ENCODE peak calls at places on chromosome 10, in six cellular contexts. One of them, this sample, is unnamed.

GRCh38 chr10:43980313-43980712 is 331.6 kb upstream of the ZNF32 start:
- DNase-seq in activated CD8-positive, alpha-beta memory T cell treated with anti-CD3 and anti-CD28 coated beads for 48 hours: no peak
- DNase-seq in Caco-2: no peak
- DNase-seq in AG08396: no peak
- DNase-seq in neural crest cell: no peak
- DNase-seq in renal cortical epithelial cell: no peak
- DNase-seq in this sample: no peak

GRCh38 chr10:111836586-111836985 is 347.0 kb downstream of the GPAM start:
- DNase-seq in Caco-2: no peak
- DNase-seq in activated CD8-positive, alpha-beta memory T cell treated with anti-CD3 and anti-CD28 coated beads for 48 hours: no peak
- DNase-seq in neural crest cell: no peak
- DNase-seq in renal cortical epithelial cell: peak; percentile 26
- DNase-seq in AG08396: no peak
- DNase-seq in this sample: no peak

GRCh38 chr10:86355571-86356038 is 11.0 kb downstream of the GRID1 start:
- DNase-seq in neural crest cell: no peak
- DNase-seq in AG08396: no peak
- DNase-seq in renal cortical epithelial cell: no peak
- DNase-seq in Caco-2: no peak
- DNase-seq in activated CD8-positive, alpha-beta memory T cell treated with anti-CD3 and anti-CD28 coated beads for 48 hours: no peak
- DNase-seq in this sample: no peak

GRCh38 chr10:95475827-95476481 is 85.2 kb downstream of the SORBS1 start:
- DNase-seq in AG08396: no peak
- DNase-seq in renal cortical epithelial cell: no peak
- DNase-seq in neural crest cell: no peak
- DNase-seq in activated CD8-positive, alpha-beta memory T cell treated with anti-CD3 and anti-CD28 coated beads for 48 hours: no peak
- DNase-seq in Caco-2: peak; percentile 87
- DNase-seq in this sample: no peak

GRCh38 chr10:72846225-72846624 is 47.3 kb upstream of the OIT3 start:
- DNase-seq in neural crest cell: no peak
- DNase-seq in Caco-2: no peak
- DNase-seq in AG08396: peak; percentile 12
- DNase-seq in renal cortical epithelial cell: peak; percentile 96
- DNase-seq in activated CD8-positive, alpha-beta memory T cell treated with anti-CD3 and anti-CD28 coated beads for 48 hours: no peak
- DNase-seq in this sample: peak; percentile 83

GRCh38 chr10:43392757-43393156 is 16.2 kb downstream of the HNRNPF start:
- DNase-seq in Caco-2: no peak
- DNase-seq in AG08396: no peak
- DNase-seq in activated CD8-positive, alpha-beta memory T cell treated with anti-CD3 and anti-CD28 coated beads for 48 hours: no peak
- DNase-seq in neural crest cell: no peak
- DNase-seq in renal cortical epithelial cell: no peak
- DNase-seq in this sample: no peak

GRCh38 chr10:116688241-116688711 is 54.1 kb downstream of the HSPA12A start:
- DNase-seq in activated CD8-positive, alpha-beta memory T cell treated with anti-CD3 and anti-CD28 coated beads for 48 hours: no peak
- DNase-seq in renal cortical epithelial cell: peak; percentile 29
- DNase-seq in neural crest cell: no peak
- DNase-seq in Caco-2: no peak
- DNase-seq in AG08396: peak; percentile 63
- DNase-seq in this sample: no peak

GRCh38 chr10:99658622-99659030 is 683 bp upstream of the ENTPD7 start:
- DNase-seq in renal cortical epithelial cell: no peak
- DNase-seq in activated CD8-positive, alpha-beta memory T cell treated with anti-CD3 and anti-CD28 coated beads for 48 hours: peak; percentile 45
- DNase-seq in Caco-2: peak; percentile 51
- DNase-seq in neural crest cell: peak; percentile 4
- DNase-seq in AG08396: peak; percentile 6
- DNase-seq in this sample: no peak

GRCh38 chr10:91711885-91712284 is 79.0 kb upstream of the PPP1R3C start:
- DNase-seq in AG08396: no peak
- DNase-seq in neural crest cell: no peak
- DNase-seq in activated CD8-positive, alpha-beta memory T cell treated with anti-CD3 and anti-CD28 coated beads for 48 hours: no peak
- DNase-seq in Caco-2: no peak
- DNase-seq in renal cortical epithelial cell: peak; percentile 36
- DNase-seq in this sample: no peak

GRCh38 chr10:113631680-113632079 is 32.2 kb downstream of the NRAP start:
- DNase-seq in activated CD8-positive, alpha-beta memory T cell treated with anti-CD3 and anti-CD28 coated beads for 48 hours: no peak
- DNase-seq in neural crest cell: no peak
- DNase-seq in renal cortical epithelial cell: peak; percentile 20
- DNase-seq in Caco-2: no peak
- DNase-seq in AG08396: no peak
- DNase-seq in this sample: no peak

GRCh38 chr10:119803264-119803663 is 69.4 kb downstream of the MCMBP start:
- DNase-seq in Caco-2: no peak
- DNase-seq in AG08396: peak; percentile 66
- DNase-seq in neural crest cell: no peak
- DNase-seq in renal cortical epithelial cell: peak; percentile 10
- DNase-seq in activated CD8-positive, alpha-beta memory T cell treated with anti-CD3 and anti-CD28 coated beads for 48 hours: no peak
- DNase-seq in this sample: no peak

GRCh38 chr10:92419740-92420553 is 129.0 kb downstream of the MARCHF5 start:
- DNase-seq in AG08396: peak; percentile 47
- DNase-seq in Caco-2: no peak
- DNase-seq in renal cortical epithelial cell: peak; percentile 47
- DNase-seq in neural crest cell: no peak
- DNase-seq in activated CD8-positive, alpha-beta memory T cell treated with anti-CD3 and anti-CD28 coated beads for 48 hours: no peak
- DNase-seq in this sample: no peak

GRCh38 chr10:12443026-12443425 is 93.7 kb downstream of the CAMK1D start:
- DNase-seq in renal cortical epithelial cell: no peak
- DNase-seq in neural crest cell: no peak
- DNase-seq in AG08396: no peak
- DNase-seq in Caco-2: no peak
- DNase-seq in activated CD8-positive, alpha-beta memory T cell treated with anti-CD3 and anti-CD28 coated beads for 48 hours: no peak
- DNase-seq in this sample: no peak

GRCh38 chr10:63935705-63936104 is 414.5 kb downstream of the REEP3 start:
- DNase-seq in activated CD8-positive, alpha-beta memory T cell treated with anti-CD3 and anti-CD28 coated beads for 48 hours: no peak
- DNase-seq in neural crest cell: no peak
- DNase-seq in renal cortical epithelial cell: peak; percentile 9
- DNase-seq in AG08396: no peak
- DNase-seq in Caco-2: peak; percentile 24
- DNase-seq in this sample: no peak

GRCh38 chr10:103470755-103471653 is 8.0 kb downstream of the CALHM3 start:
- DNase-seq in activated CD8-positive, alpha-beta memory T cell treated with anti-CD3 and anti-CD28 coated beads for 48 hours: no peak
- DNase-seq in Caco-2: no peak
- DNase-seq in AG08396: no peak
- DNase-seq in renal cortical epithelial cell: no peak
- DNase-seq in neural crest cell: no peak
- DNase-seq in this sample: no peak

GRCh38 chr10:74343804-74344203 is 192.8 kb downstream of the ADK start:
- DNase-seq in AG08396: no peak
- DNase-seq in renal cortical epithelial cell: no peak
- DNase-seq in Caco-2: no peak
- DNase-seq in activated CD8-positive, alpha-beta memory T cell treated with anti-CD3 and anti-CD28 coated beads for 48 hours: no peak
- DNase-seq in neural crest cell: no peak
- DNase-seq in this sample: no peak

This sample was measured in Panc1.